ENCODE peak calls at places on chromosomes 4 and X, in seven cellular contexts. S is GM12878, E is GM12892, M is SK-N-SH, Z is HepG2, Y is K562, O is H1. C is an unnamed sample.

GRCh38 chrX:70755850-70756249 is 152.7 kb downstream of the TEX11 start:
- DNase-seq in S (no peak), E (no peak), M (no peak), Z (no peak), Y (peak; percentile 6), O (peak; percentile 48), C (no peak)

GRCh38 chr4:80111276-80111675 is 38.2 kb upstream of the ANTXR2 start:
- DNase-seq in S (no peak), E (no peak), M (no peak), Z (no peak), Y (no peak), O (no peak), C (no peak)

GRCh38 chr4:114028071-114028470 is 48.6 kb upstream of the ARSJ start:
- DNase-seq in S (no peak), E (no peak), M (no peak), Z (no peak), Y (no peak), O (no peak), C (no peak)

GRCh38 chrX:11480626-11481025 is 185.1 kb downstream of the ARHGAP6 start:
- DNase-seq in S (no peak), E (no peak), M (no peak), Z (no peak), Y (no peak), O (no peak), C (no peak)

GRCh38 chr4:78297075-78297815 is 240.1 kb downstream of the FRAS1 start:
- DNase-seq in S (peak; percentile 27), E (no peak), M (no peak), Z (no peak), Y (no peak), O (no peak), C (no peak)

GRCh38 chrX:30589146-30589888 is 11.8 kb upstream of the TASL start:
- DNase-seq in S (no peak), E (no peak), M (no peak), Z (no peak), Y (no peak), O (no peak), C (no peak)

GRCh38 chrX:25646156-25646555 is 492.0 kb upstream of the MAGEB18 start:
- DNase-seq in S (no peak), E (no peak), M (no peak), Z (no peak), Y (no peak), O (no peak), C (no peak)

GRCh38 chrX:130778773-130779172 is 124.2 kb downstream of the ENOX2 start:
- DNase-seq in S (no peak), E (no peak), M (no peak), Z (no peak), Y (no peak), O (no peak), C (no peak)

GRCh38 chrX:12702509-12703091 is 88.6 kb upstream of the PRPS2 start:
- DNase-seq in S (no peak), E (no peak), M (peak; percentile 14), Z (peak; percentile 1), Y (peak; percentile 9), O (peak; percentile 60), C (no peak)

GRCh38 chr4:101205878-101206277 is 141.4 kb downstream of the PPP3CA start:
- DNase-seq in S (peak; percentile 3), E (no peak), M (no peak), Z (no peak), Y (no peak), O (no peak), C (no peak)

GRCh38 chr4:101210331-101210730 is 137.0 kb downstream of the PPP3CA start:
- DNase-seq in S (no peak), E (no peak), M (no peak), Z (no peak), Y (no peak), O (no peak), C (no peak)

GRCh38 chr4:101208171-101208570 is 139.2 kb downstream of the PPP3CA start:
- DNase-seq in S (no peak), E (no peak), M (no peak), Z (no peak), Y (no peak), O (no peak), C (no peak)

GRCh38 chr4:101211146-101211553 is 136.2 kb downstream of the PPP3CA start:
- DNase-seq in S (no peak), E (no peak), M (no peak), Z (peak; percentile 55), Y (no peak), O (no peak), C (no peak)
- TF ChIP-seq TAF1 in S (no peak), E (no peak), M (no peak), Z (no peak), Y (no peak), O (no peak), C (no peak)

DNA sequence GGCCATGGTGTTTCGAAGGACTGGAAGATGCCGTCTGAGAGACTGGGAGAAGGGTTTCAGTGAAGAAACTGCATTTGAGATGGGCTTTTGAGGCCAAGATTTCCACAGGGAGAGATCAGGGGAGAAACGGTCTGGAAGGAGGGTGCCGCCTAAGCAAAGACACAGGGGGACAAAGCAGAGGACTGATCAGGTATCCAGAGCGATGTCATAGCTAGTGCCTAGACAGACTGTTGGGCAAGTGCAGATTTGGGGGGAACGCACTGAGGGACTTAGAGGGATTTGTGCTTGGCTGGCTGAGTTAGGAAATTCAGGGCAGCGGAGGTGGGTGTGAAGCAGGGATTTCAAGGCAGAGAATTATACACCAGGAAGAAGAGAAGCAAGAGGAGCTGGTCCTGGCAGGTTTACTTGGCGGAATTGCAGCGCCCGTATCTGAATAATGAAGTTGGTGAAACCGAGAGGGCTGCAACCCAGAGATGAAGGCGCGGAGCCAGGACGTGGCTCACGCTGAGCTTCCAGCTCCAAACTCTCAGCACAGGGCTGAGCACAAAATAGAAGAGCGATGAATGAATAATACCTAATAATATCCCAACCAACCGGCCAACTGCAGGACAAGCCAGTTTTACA is 106.9 kb downstream of the MAML3 start:
- DNase-seq in S (no peak), E (no peak), M (no peak), Z (no peak), Y (no peak), O (no peak), C (no peak)
- TF ChIP-seq POLR2AphosphoS5 in S (no peak), E (no peak), M (no peak), Z (no peak), Y (no peak), O (peak; percentile 56), C (no peak)

DNA sequence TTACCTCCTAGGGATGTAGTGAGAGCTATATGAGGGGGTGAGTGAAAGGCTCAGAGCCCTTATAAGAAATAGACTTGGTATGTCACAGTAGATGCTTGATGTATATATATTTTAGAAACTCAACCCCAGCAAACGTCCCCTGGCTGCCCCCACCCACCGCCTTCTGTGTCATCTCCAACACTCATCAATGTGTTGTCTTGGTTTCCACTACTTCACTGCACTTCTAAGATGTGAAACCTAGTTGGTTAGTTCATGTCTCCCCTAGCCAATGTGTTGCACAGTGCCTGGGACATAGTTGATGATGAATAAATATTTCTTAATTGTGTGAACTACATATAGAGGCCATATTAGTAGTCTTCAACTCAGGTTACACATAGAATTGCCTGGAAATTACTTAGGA is 4.4 kb downstream of the FGFBP2 start:
- DNase-seq in S (no peak), E (no peak), M (no peak), Z (no peak), Y (no peak), O (no peak), C (no peak)
- TF ChIP-seq TAF1 in S (no peak), E (no peak), M (no peak), Z (no peak), Y (no peak), O (no peak), C (no peak)

GRCh38 chr4:55398461-55398860 is 2.7 kb downstream of the TMEM165 start:
- DNase-seq in S (no peak), E (no peak), M (no peak), Z (no peak), Y (no peak), O (no peak), C (no peak)

GRCh38 chr4:55396305-55397023 is 707 bp downstream of the TMEM165 start:
- DNase-seq in S (no peak), E (peak; percentile 30), M (peak; percentile 79), Z (peak; percentile 31), Y (peak; percentile 54), O (peak; percentile 74), C (peak; percentile 30)

GRCh38 chr4:55397521-55398321 is 2.0 kb downstream of the TMEM165 start:
- DNase-seq in S (no peak), E (no peak), M (no peak), Z (no peak), Y (no peak), O (no peak), C (no peak)

GRCh38 chr4:55395529-55396304 is at the start of gene TMEM165:
- DNase-seq in S (peak; percentile 41), E (peak; percentile 84), M (peak; percentile 95), Z (peak; percentile 77), Y (peak; percentile 96), O (peak; percentile 94), C (peak; percentile 88)

GRCh38 chr4:55397024-55397520 is 1.3 kb downstream of the TMEM165 start:
- DNase-seq in S (no peak), E (no peak), M (peak; percentile 57), Z (no peak), Y (no peak), O (no peak), C (no peak)
- TF ChIP-seq POLR2AphosphoS5 in S (no peak), E (no peak), M (no peak), Z (no peak), Y (no peak), O (no peak), C (no peak)

GRCh38 chr4:186132577-186133277 is 28.2 kb downstream of the FAM149A start:
- DNase-seq in S (no peak), E (no peak), M (no peak), Z (no peak), Y (no peak), O (no peak), C (no peak)
- TF ChIP-seq TAF1 in S (no peak), E (no peak), M (no peak), Z (no peak), Y (no peak), O (no peak), C (no peak)

GRCh38 chr4:139247656-139248238 is 32.3 kb downstream of the MGARP start:
- DNase-seq in S (no peak), E (no peak), M (no peak), Z (no peak), Y (no peak), O (no peak), C (no peak)
- TF ChIP-seq POLR2AphosphoS5 in S (no peak), E (no peak), M (no peak), Z (no peak), Y (no peak), O (no peak), C (no peak)

GRCh38 chr4:108527729-108528128 is 92.6 kb upstream of the RPL34 start:
- DNase-seq in S (no peak), E (no peak), M (no peak), Z (no peak), Y (no peak), O (no peak), C (no peak)
- TF ChIP-seq TAF1 in S (no peak), E (no peak), M (no peak), Z (no peak), Y (no peak), O (no peak), C (no peak)